ENCODE peak calls at places on chromosomes 5 and 9, in nine cellular contexts. One of them, this sample, is unnamed.

GRCh38 chr9:107312651-107313050 is 29.6 kb downstream of the RAD23B start:
- DNase-seq in HepG2: no peak
- DNase-seq in K562: no peak
- DNase-seq in suprapubic skin: no peak
- DNase-seq in sigmoid colon: no peak
- DNase-seq in GM23338: peak; percentile 39
- DNase-seq in breast epithelium: no peak
- DNase-seq in prostate gland: no peak
- DNase-seq in stomach: no peak
- DNase-seq in this sample: no peak

GRCh38 chr5:52799358-52799982 is 11.8 kb downstream of the ITGA1 start:
- DNase-seq in K562: no peak
- DNase-seq in prostate gland: peak; percentile 18
- DNase-seq in GM23338: peak; percentile 91
- DNase-seq in stomach: peak; percentile 38
- DNase-seq in HepG2: peak; percentile 72
- DNase-seq in sigmoid colon: peak; percentile 83
- DNase-seq in breast epithelium: no peak
- DNase-seq in suprapubic skin: no peak
- DNase-seq in this sample: no peak

GRCh38 chr9:89774971-89775370 is 170.2 kb downstream of the GADD45G start:
- DNase-seq in GM23338: no peak
- DNase-seq in stomach: no peak
- DNase-seq in sigmoid colon: no peak
- DNase-seq in breast epithelium: no peak
- DNase-seq in HepG2: no peak
- DNase-seq in K562: no peak
- DNase-seq in suprapubic skin: no peak
- DNase-seq in prostate gland: no peak
- DNase-seq in this sample: peak; percentile 34

GRCh38 chr9:76486151-76486550 is 27.2 kb downstream of the GCNT1 start:
- DNase-seq in breast epithelium: no peak
- DNase-seq in K562: no peak
- DNase-seq in suprapubic skin: no peak
- DNase-seq in HepG2: no peak
- DNase-seq in prostate gland: no peak
- DNase-seq in sigmoid colon: no peak
- DNase-seq in stomach: no peak
- DNase-seq in GM23338: no peak
- DNase-seq in this sample: no peak

GRCh38 chr5:148412124-148412523 is 28.4 kb downstream of the FBXO38 start:
- DNase-seq in HepG2: no peak
- DNase-seq in sigmoid colon: no peak
- DNase-seq in K562: no peak
- DNase-seq in breast epithelium: no peak
- DNase-seq in stomach: no peak
- DNase-seq in prostate gland: no peak
- DNase-seq in suprapubic skin: no peak
- DNase-seq in GM23338: no peak
- DNase-seq in this sample: no peak

GRCh38 chr5:111232311-111233049 is 8.3 kb downstream of the CAMK4 start:
- DNase-seq in prostate gland: no peak
- DNase-seq in K562: no peak
- DNase-seq in stomach: no peak
- DNase-seq in GM23338: no peak
- DNase-seq in suprapubic skin: no peak
- DNase-seq in sigmoid colon: no peak
- DNase-seq in breast epithelium: no peak
- DNase-seq in HepG2: no peak
- DNase-seq in this sample: no peak

GRCh38 chr5:87151547-87151946 is 116.1 kb upstream of the RASA1 start:
- DNase-seq in stomach: no peak
- DNase-seq in prostate gland: no peak
- DNase-seq in suprapubic skin: no peak
- DNase-seq in breast epithelium: no peak
- DNase-seq in HepG2: no peak
- DNase-seq in sigmoid colon: no peak
- DNase-seq in GM23338: no peak
- DNase-seq in K562: no peak
- DNase-seq in this sample: no peak

GRCh38 chr5:76190356-76190755 is 107.2 kb downstream of the SV2C start:
- DNase-seq in breast epithelium: no peak
- DNase-seq in sigmoid colon: no peak
- DNase-seq in GM23338: no peak
- DNase-seq in HepG2: no peak
- DNase-seq in suprapubic skin: no peak
- DNase-seq in prostate gland: no peak
- DNase-seq in K562: no peak
- DNase-seq in stomach: no peak
- DNase-seq in this sample: no peak

GRCh38 chr9:72952914-72953313 is at the start of gene ALDH1A1:
- DNase-seq in GM23338: peak; percentile 73
- DNase-seq in stomach: peak; percentile 70
- DNase-seq in HepG2: peak; percentile 68
- DNase-seq in suprapubic skin: no peak
- DNase-seq in prostate gland: peak; percentile 40
- DNase-seq in sigmoid colon: no peak
- DNase-seq in breast epithelium: no peak
- DNase-seq in K562: peak; percentile 13
- DNase-seq in this sample: no peak

GRCh38 chr9:73176450-73176875 is 24.8 kb downstream of the ANXA1 start:
- DNase-seq in K562: no peak
- DNase-seq in GM23338: peak; percentile 11
- DNase-seq in prostate gland: no peak
- DNase-seq in HepG2: no peak
- DNase-seq in breast epithelium: no peak
- DNase-seq in suprapubic skin: no peak
- DNase-seq in stomach: no peak
- DNase-seq in sigmoid colon: no peak
- DNase-seq in this sample: no peak

GRCh38 chr9:876425-876824 is 34.9 kb downstream of the DMRT1 start:
- DNase-seq in stomach: no peak
- DNase-seq in prostate gland: no peak
- DNase-seq in HepG2: no peak
- DNase-seq in GM23338: no peak
- DNase-seq in breast epithelium: no peak
- DNase-seq in K562: no peak
- DNase-seq in sigmoid colon: no peak
- DNase-seq in suprapubic skin: no peak
- DNase-seq in this sample: no peak

GRCh38 chr9:92504881-92505280 is 22.6 kb upstream of the ASPN start:
- DNase-seq in suprapubic skin: no peak
- DNase-seq in prostate gland: no peak
- DNase-seq in breast epithelium: no peak
- DNase-seq in sigmoid colon: no peak
- DNase-seq in K562: no peak
- DNase-seq in stomach: no peak
- DNase-seq in GM23338: no peak
- DNase-seq in HepG2: no peak
- DNase-seq in this sample: no peak
- H3K4me1 ChIP-seq in suprapubic skin: peaks cover 61% of the 10 kb centered on the region
- H3K4me1 ChIP-seq in prostate gland: no peaks in the 10 kb centered on the region
- H3K4me1 ChIP-seq in breast epithelium: peaks cover 4% of the 10 kb centered on the region
- H3K4me1 ChIP-seq in sigmoid colon: no peaks in the 10 kb centered on the region
- H3K4me1 ChIP-seq in K562: peaks cover 19% of the 10 kb centered on the region
- H3K4me1 ChIP-seq in stomach: peaks cover 16% of the 10 kb centered on the region
- H3K4me1 ChIP-seq in GM23338: peaks cover 12% of the 10 kb centered on the region
- H3K4me1 ChIP-seq in HepG2: no peaks in the 10 kb centered on the region
- H3K4me1 ChIP-seq in this sample: no peaks in the 10 kb centered on the region

GRCh38 chr9:134282138-134282650 is 44.1 kb upstream of the RXRA start:
- DNase-seq in HepG2: no peak
- DNase-seq in K562: no peak
- DNase-seq in stomach: no peak
- DNase-seq in suprapubic skin: no peak
- DNase-seq in sigmoid colon: no peak
- DNase-seq in prostate gland: no peak
- DNase-seq in GM23338: no peak
- DNase-seq in breast epithelium: no peak
- DNase-seq in this sample: no peak
- TF ChIP-seq CTCF in HepG2: no peak
- TF ChIP-seq CTCF in K562: no peak
- TF ChIP-seq CTCF in stomach: no peak
- TF ChIP-seq CTCF in suprapubic skin: no peak
- TF ChIP-seq CTCF in sigmoid colon: no peak
- TF ChIP-seq CTCF in prostate gland: no peak
- TF ChIP-seq CTCF in GM23338: no peak
- TF ChIP-seq CTCF in breast epithelium: no peak
- TF ChIP-seq CTCF in this sample: no peak

GRCh38 chr5:42423285-42424152 is at the start of gene GHR:
- DNase-seq in breast epithelium: peak; percentile 84
- DNase-seq in stomach: peak; percentile 80
- DNase-seq in HepG2: peak; percentile 72
- DNase-seq in K562: peak; percentile 47
- DNase-seq in prostate gland: peak; percentile 91
- DNase-seq in GM23338: peak; percentile 93
- DNase-seq in suprapubic skin: peak; percentile 94
- DNase-seq in sigmoid colon: peak; percentile 93
- DNase-seq in this sample: peak; percentile 80
- TF ChIP-seq POLR2AphosphoS5 in breast epithelium: no peak
- TF ChIP-seq POLR2AphosphoS5 in stomach: peak; percentile 22
- TF ChIP-seq POLR2AphosphoS5 in HepG2: no peak
- TF ChIP-seq POLR2AphosphoS5 in K562: no peak
- TF ChIP-seq POLR2AphosphoS5 in prostate gland: peak; percentile 72
- TF ChIP-seq POLR2AphosphoS5 in GM23338: no peak
- TF ChIP-seq POLR2AphosphoS5 in suprapubic skin: no peak
- TF ChIP-seq POLR2AphosphoS5 in sigmoid colon: peak; percentile 44
- TF ChIP-seq POLR2AphosphoS5 in this sample: peak; percentile 39

GRCh38 chr9:15081021-15081753 is 171.0 kb upstream of the FREM1 start:
- DNase-seq in breast epithelium: no peak
- DNase-seq in suprapubic skin: no peak
- DNase-seq in stomach: no peak
- DNase-seq in GM23338: no peak
- DNase-seq in K562: no peak
- DNase-seq in HepG2: peak; percentile 63
- DNase-seq in prostate gland: no peak
- DNase-seq in sigmoid colon: no peak
- DNase-seq in this sample: no peak

GRCh38 chr9:15086096-15087030 is 176.1 kb upstream of the FREM1 start:
- DNase-seq in sigmoid colon: no peak
- DNase-seq in K562: no peak
- DNase-seq in prostate gland: no peak
- DNase-seq in GM23338: no peak
- DNase-seq in breast epithelium: no peak
- DNase-seq in HepG2: no peak
- DNase-seq in stomach: no peak
- DNase-seq in suprapubic skin: no peak
- DNase-seq in this sample: no peak

GRCh38 chr9:15087031-15087417 is 176.8 kb upstream of the FREM1 start:
- DNase-seq in HepG2: no peak
- DNase-seq in K562: no peak
- DNase-seq in suprapubic skin: no peak
- DNase-seq in GM23338: no peak
- DNase-seq in breast epithelium: no peak
- DNase-seq in prostate gland: no peak
- DNase-seq in stomach: no peak
- DNase-seq in sigmoid colon: no peak
- DNase-seq in this sample: no peak
- H3K4me1 ChIP-seq in HepG2: peaks cover 2% of the 10 kb centered on the region
- H3K4me1 ChIP-seq in K562: no peaks in the 10 kb centered on the region
- H3K4me1 ChIP-seq in suprapubic skin: no peaks in the 10 kb centered on the region
- H3K4me1 ChIP-seq in GM23338: no peaks in the 10 kb centered on the region
- H3K4me1 ChIP-seq in breast epithelium: no peaks in the 10 kb centered on the region
- H3K4me1 ChIP-seq in prostate gland: no peaks in the 10 kb centered on the region
- H3K4me1 ChIP-seq in stomach: no peaks in the 10 kb centered on the region
- H3K4me1 ChIP-seq in sigmoid colon: no peaks in the 10 kb centered on the region
- H3K4me1 ChIP-seq in this sample: no peaks in the 10 kb centered on the region

This sample was measured in spleen.